ENCODE peak calls at places on chromosomes 11 and 22, in five cellular contexts. T, F, U, L and M are unnamed samples.

GRCh38 chr22:44595841-44596341 is 97.9 kb upstream of the RTL6 start:
- DNase-seq in T (peak), F (no peak), U (peak), L (no peak), M (no peak)

GRCh38 chr22:43909708-43910107 is 13.9 kb upstream of the PNPLA3 start:
- DNase-seq in F (no peak), U (no peak), T (no peak), L (no peak), M (no peak)

GRCh38 chr11:69718147-69718546 is 14.3 kb upstream of the FGF19 start:
- DNase-seq in L (no peak), U (peak), F (no peak), T (no peak), M (peak)

GRCh38 chr22:49425356-49425755 is 402.3 kb downstream of the BRD1 start:
- DNase-seq in F (no peak), T (no peak), U (no peak), L (no peak), M (no peak)

GRCh38 chr11:106217456-106217855 is 140.0 kb downstream of the AASDHPPT start:
- DNase-seq in F (no peak), L (no peak), T (no peak), U (no peak), M (no peak)

GRCh38 chr11:12754582-12755250 is 80.5 kb downstream of the TEAD1 start:
- DNase-seq in U (no peak), L (no peak), F (no peak), T (no peak), M (no peak)

GRCh38 chr22:42991010-42991651 is 23.8 kb downstream of the PACSIN2 start:
- DNase-seq in F (no peak), L (no peak), T (peak), U (no peak), M (no peak)

GRCh38 chr11:59187587-59187986 is 15.7 kb downstream of the DTX4 start:
- DNase-seq in L (peak), F (no peak), T (no peak), U (no peak), M (no peak)

GRCh38 chr11:88454881-88455280 is 117.3 kb upstream of the CTSC start:
- DNase-seq in T (peak), F (no peak), L (no peak), U (no peak), M (no peak)

GRCh38 chr11:128931066-128931465 is 11.6 kb downstream of the TP53AIP1 start:
- DNase-seq in F (no peak), L (no peak), T (no peak), U (no peak), M (no peak)

GRCh38 chr11:8032122-8032521 is 45.0 kb downstream of the EIF3F start:
- DNase-seq in F (peak), T (no peak), U (no peak), L (no peak), M (no peak)

GRCh38 chr11:46745995-46746394 is 27.0 kb downstream of the F2 start:
- DNase-seq in T (no peak), F (no peak), L (no peak), U (no peak), M (no peak)
- TF ChIP-seq CTCF in T (no peak), F (no peak), L (no peak), U (no peak), M (no peak)

GRCh38 chr22:36569999-36570398 is 41.0 kb upstream of the EIF3D start:
- DNase-seq in T (peak), F (no peak), U (no peak), L (no peak), M (no peak)
- TF ChIP-seq CTCF in T (peak), F (no peak), U (no peak), L (peak), M (peak)

GRCh38 chr11:95849087-95849825 is 59.0 kb downstream of the CEP57 start:
- DNase-seq in U (peak), T (peak), F (no peak), L (no peak), M (no peak)
- TF ChIP-seq CTCF in U (peak), T (peak), F (peak), L (peak), M (peak)

GRCh38 chr11:134578807-134579708 is 167.0 kb upstream of the B3GAT1 start:
- DNase-seq in F (peak), L (no peak), U (peak), T (no peak), M (no peak)
- TF ChIP-seq CTCF in F (no peak), L (no peak), U (no peak), T (no peak), M (no peak)

DNA sequence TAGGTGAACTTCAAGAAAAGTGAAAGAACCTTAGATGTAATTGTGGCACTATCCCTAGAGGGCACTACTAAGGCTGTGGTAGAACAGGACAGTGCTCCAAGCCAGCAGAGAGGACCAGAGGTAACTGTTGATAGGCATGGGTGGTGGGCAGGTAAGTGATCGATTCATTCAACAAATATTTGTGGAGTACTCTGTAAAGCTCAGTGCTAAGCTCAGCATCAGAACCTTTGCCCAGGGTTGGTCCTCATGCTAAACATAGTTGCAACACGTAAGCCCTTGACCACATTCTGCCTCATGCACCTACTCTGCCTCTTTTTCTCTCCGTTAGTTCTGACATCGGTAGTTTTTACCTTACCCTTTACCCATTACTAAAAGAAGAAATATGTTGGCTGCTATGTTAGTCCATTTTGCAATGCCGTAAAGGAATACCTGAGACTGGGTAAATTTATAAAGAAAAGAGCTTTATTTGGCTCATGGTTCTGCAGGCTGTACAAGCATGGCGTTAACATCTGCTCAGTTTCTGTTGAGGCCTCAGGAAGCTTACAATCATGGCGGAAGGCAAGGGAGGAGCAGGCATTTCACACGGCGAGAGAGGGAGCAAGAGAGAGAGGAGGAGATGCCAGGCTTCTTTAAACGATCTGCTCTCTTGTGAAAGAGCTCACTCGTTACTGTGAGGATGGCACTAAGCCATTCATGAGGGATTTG is 18.4 kb upstream of the NNMT start:
- DNase-seq in U (no peak), F (no peak), T (no peak), L (no peak), M (no peak)
- TF ChIP-seq CTCF in U (no peak), F (no peak), T (no peak), L (no peak), M (no peak)

GRCh38 chr11:22822204-22822603 is 7.4 kb downstream of the SVIP start:
- DNase-seq in L (no peak), U (no peak), F (no peak), T (no peak), M (no peak)
- TF ChIP-seq CTCF in L (no peak), U (no peak), F (no peak), T (no peak), M (no peak)

DNA sequence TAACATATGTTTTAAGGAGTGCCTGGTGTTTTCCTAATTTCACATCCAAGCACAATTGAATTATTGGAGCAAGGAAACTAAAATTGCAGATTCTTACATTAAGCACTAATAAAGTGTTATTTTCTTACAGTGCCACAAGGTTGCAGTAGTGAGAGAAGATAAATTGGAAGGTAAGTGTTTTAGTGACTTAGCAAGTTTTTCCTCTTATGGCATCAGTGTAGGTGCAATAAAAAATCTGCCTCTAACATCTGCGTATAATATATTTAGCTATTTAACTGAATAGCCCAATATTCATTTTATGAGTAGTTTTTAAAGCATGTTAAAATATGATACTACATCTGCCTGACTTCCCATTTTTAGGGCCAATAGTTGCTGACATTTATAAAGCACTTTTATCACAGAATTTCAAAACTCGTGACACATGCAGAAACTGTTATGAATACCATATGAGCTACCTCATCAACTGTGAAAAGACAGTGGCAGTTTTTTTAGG is 19.0 kb downstream of the POLD3 start:
- DNase-seq in F (no peak), U (no peak), T (peak), L (no peak), M (no peak)
- TF ChIP-seq CTCF in F (peak), U (peak), T (peak), L (peak), M (peak)

GRCh38 chr11:11612439-11612838 is 9.4 kb downstream of the GALNT18 start:
- DNase-seq in F (no peak), U (no peak), L (no peak), T (no peak), M (no peak)
- TF ChIP-seq CTCF in F (no peak), U (no peak), L (no peak), T (no peak), M (no peak)